ENCODE peak calls at places on chromosomes 4 and X, in four cellular contexts. U, P, G and T are unnamed samples.

GRCh38 chr4:87843936-87844335 is 11.2 kb downstream of the MEPE start:
- DNase-seq in U (no peak), P (no peak), G (no peak), T (no peak)

GRCh38 chr4:169330095-169330494 is 59.3 kb upstream of the SH3RF1 start:
- DNase-seq in U (no peak), P (no peak), G (no peak), T (no peak)

GRCh38 chrX:20421275-20421674 is 154.6 kb upstream of the RPS6KA3 start:
- DNase-seq in U (no peak), P (no peak), G (no peak), T (no peak)

GRCh38 chr4:117560329-117560728 is 474.0 kb upstream of the NDST3 start:
- DNase-seq in U (no peak), P (no peak), G (no peak), T (peak)

GRCh38 chr4:52868138-52868537 is 6.0 kb downstream of the RASL11B start:
- DNase-seq in U (no peak), P (peak), G (no peak), T (no peak)

GRCh38 chrX:130516123-130516522 is 114.3 kb downstream of the RBMX2 start:
- DNase-seq in U (no peak), P (no peak), G (no peak), T (no peak)

GRCh38 chr4:173703076-173703475 is 173.0 kb upstream of the HAND2 start:
- DNase-seq in U (no peak), P (no peak), G (no peak), T (no peak)

GRCh38 chr4:181078236-181078635 is 1165.0 kb upstream of the TENM3 start:
- DNase-seq in U (no peak), P (no peak), G (no peak), T (no peak)

GRCh38 chrX:25226151-25226550 is 210.4 kb upstream of the ARX start:
- DNase-seq in U (no peak), P (no peak), G (no peak), T (no peak)

GRCh38 chrX:132266583-132267355 is 47.5 kb upstream of the RAP2C start:
- DNase-seq in U (no peak), P (no peak), G (no peak), T (no peak)